ENCODE peak calls at places on chromosomes 16 and 17, in six cellular contexts. One of them, this sample, is unnamed.

GRCh38 chr17:48062273-48062672 is 14.1 kb downstream of the NFE2L1 start:
- DNase-seq in fibroblast of gingiva: no peak
- DNase-seq in brain microvascular endothelial cell: no peak
- DNase-seq in A549: no peak
- DNase-seq in AG04450: no peak
- DNase-seq in GM04504: no peak
- DNase-seq in this sample: no peak

GRCh38 chr17:61221597-61222471 is 177.8 kb upstream of the TBX2 start:
- DNase-seq in fibroblast of gingiva: no peak
- DNase-seq in GM04504: no peak
- DNase-seq in A549: no peak
- DNase-seq in brain microvascular endothelial cell: no peak
- DNase-seq in AG04450: no peak
- DNase-seq in this sample: no peak

GRCh38 chr17:49762148-49762941 is 1.6 kb downstream of the FAM117A start:
- DNase-seq in fibroblast of gingiva: peak; percentile 18
- DNase-seq in AG04450: no peak
- DNase-seq in A549: no peak
- DNase-seq in brain microvascular endothelial cell: no peak
- DNase-seq in GM04504: no peak
- DNase-seq in this sample: peak; percentile 48

GRCh38 chr17:38428643-38429371 is 543 bp downstream of the ARHGAP23 start:
- DNase-seq in GM04504: no peak
- DNase-seq in A549: no peak
- DNase-seq in fibroblast of gingiva: peak; percentile 56
- DNase-seq in brain microvascular endothelial cell: no peak
- DNase-seq in AG04450: no peak
- DNase-seq in this sample: peak; percentile 68

GRCh38 chr17:81002409-81003361 is 11.0 kb downstream of the CHMP6 start:
- DNase-seq in fibroblast of gingiva: peak; percentile 56
- DNase-seq in brain microvascular endothelial cell: no peak
- DNase-seq in AG04450: no peak
- DNase-seq in A549: no peak
- DNase-seq in GM04504: no peak
- DNase-seq in this sample: peak; percentile 95

GRCh38 chr17:80446645-80447405 is 29.6 kb downstream of the NPTX1 start:
- DNase-seq in A549: no peak
- DNase-seq in GM04504: no peak
- DNase-seq in fibroblast of gingiva: no peak
- DNase-seq in AG04450: no peak
- DNase-seq in brain microvascular endothelial cell: no peak
- DNase-seq in this sample: peak; percentile 52

GRCh38 chr17:49525831-49526741 is 31.0 kb downstream of the NGFR start:
- DNase-seq in fibroblast of gingiva: no peak
- DNase-seq in GM04504: no peak
- DNase-seq in AG04450: no peak
- DNase-seq in A549: no peak
- DNase-seq in brain microvascular endothelial cell: no peak
- DNase-seq in this sample: no peak

GRCh38 chr16:17972460-17972943 is 364.0 kb downstream of the NPIPA8 start:
- DNase-seq in AG04450: no peak
- DNase-seq in A549: no peak
- DNase-seq in brain microvascular endothelial cell: no peak
- DNase-seq in GM04504: no peak
- DNase-seq in fibroblast of gingiva: no peak
- DNase-seq in this sample: no peak

GRCh38 chr17:35084987-35085386 is 21.5 kb upstream of the RFFL start:
- DNase-seq in A549: peak; percentile 90
- DNase-seq in brain microvascular endothelial cell: peak; percentile 59
- DNase-seq in fibroblast of gingiva: no peak
- DNase-seq in GM04504: no peak
- DNase-seq in AG04450: no peak
- DNase-seq in this sample: peak; percentile 77

GRCh38 chr17:82065638-82066303 is at the start of gene DUS1L:
- DNase-seq in brain microvascular endothelial cell: no peak
- DNase-seq in A549: peak; percentile 72
- DNase-seq in GM04504: peak; percentile 29
- DNase-seq in AG04450: no peak
- DNase-seq in fibroblast of gingiva: peak; percentile 57
- DNase-seq in this sample: peak; percentile 52

GRCh38 chr16:53080345-53081031 is 25.7 kb downstream of the CHD9 start:
- DNase-seq in AG04450: peak; percentile 65
- DNase-seq in GM04504: peak; percentile 73
- DNase-seq in fibroblast of gingiva: peak; percentile 96
- DNase-seq in brain microvascular endothelial cell: peak; percentile 83
- DNase-seq in A549: peak; percentile 92
- DNase-seq in this sample: peak; percentile 95

GRCh38 chr16:813204-813915 is 12.8 kb upstream of the GNG13 start:
- DNase-seq in fibroblast of gingiva: no peak
- DNase-seq in brain microvascular endothelial cell: peak; percentile 2
- DNase-seq in A549: no peak
- DNase-seq in AG04450: no peak
- DNase-seq in GM04504: no peak
- DNase-seq in this sample: peak; percentile 76

GRCh38 chr17:8322078-8322477 is 12.0 kb downstream of the ARHGEF15 start:
- DNase-seq in brain microvascular endothelial cell: no peak
- DNase-seq in GM04504: no peak
- DNase-seq in A549: no peak
- DNase-seq in fibroblast of gingiva: no peak
- DNase-seq in AG04450: no peak
- DNase-seq in this sample: no peak